ENCODE peak calls at places on chromosome 19, in ten cellular contexts. One of them, this sample, is unnamed.

GRCh38 chr19:22831211-22831610 is 880 bp upstream of the ZNF723 start:
- DNase-seq in SK-N-SH: no peak
- DNase-seq in tibial nerve: no peak
- DNase-seq in stomach: no peak
- DNase-seq in sigmoid colon: no peak
- DNase-seq in transverse colon: no peak
- DNase-seq in ovary: no peak
- DNase-seq in A549: no peak
- DNase-seq in HepG2: no peak
- DNase-seq in H1: no peak
- DNase-seq in this sample: no peak

GRCh38 chr19:47158879-47159509 is 28.4 kb downstream of the SAE1 start:
- DNase-seq in tibial nerve: no peak
- DNase-seq in SK-N-SH: no peak
- DNase-seq in A549: no peak
- DNase-seq in HepG2: no peak
- DNase-seq in stomach: no peak
- DNase-seq in H1: no peak
- DNase-seq in ovary: no peak
- DNase-seq in sigmoid colon: no peak
- DNase-seq in transverse colon: no peak
- DNase-seq in this sample: no peak

GRCh38 chr19:48635966-48636858 is 967 bp downstream of the DBP start:
- DNase-seq in sigmoid colon: peak
- DNase-seq in tibial nerve: no peak
- DNase-seq in ovary: peak
- DNase-seq in transverse colon: peak
- DNase-seq in SK-N-SH: no peak
- DNase-seq in H1: peak
- DNase-seq in A549: no peak
- DNase-seq in stomach: no peak
- DNase-seq in HepG2: no peak
- DNase-seq in this sample: peak

GRCh38 chr19:32266453-32266852 is 79.0 kb upstream of the ZNF507 start:
- DNase-seq in A549: no peak
- DNase-seq in stomach: no peak
- DNase-seq in H1: no peak
- DNase-seq in transverse colon: no peak
- DNase-seq in tibial nerve: no peak
- DNase-seq in sigmoid colon: no peak
- DNase-seq in ovary: no peak
- DNase-seq in HepG2: no peak
- DNase-seq in SK-N-SH: peak
- DNase-seq in this sample: no peak

GRCh38 chr19:46660008-46660517 is 919 bp downstream of the DACT3 start:
- DNase-seq in tibial nerve: no peak
- DNase-seq in SK-N-SH: peak
- DNase-seq in transverse colon: no peak
- DNase-seq in ovary: peak
- DNase-seq in stomach: no peak
- DNase-seq in HepG2: no peak
- DNase-seq in sigmoid colon: peak
- DNase-seq in A549: peak
- DNase-seq in H1: peak
- DNase-seq in this sample: no peak

GRCh38 chr19:36973844-36974195 is 57.7 kb downstream of the ZNF568 start:
- DNase-seq in sigmoid colon: no peak
- DNase-seq in H1: no peak
- DNase-seq in ovary: no peak
- DNase-seq in tibial nerve: no peak
- DNase-seq in stomach: no peak
- DNase-seq in HepG2: no peak
- DNase-seq in SK-N-SH: no peak
- DNase-seq in A549: no peak
- DNase-seq in transverse colon: no peak
- DNase-seq in this sample: no peak

GRCh38 chr19:35351441-35352176 is 3.9 kb downstream of the FFAR1 start:
- DNase-seq in ovary: peak
- DNase-seq in H1: peak
- DNase-seq in stomach: no peak
- DNase-seq in sigmoid colon: peak
- DNase-seq in HepG2: no peak
- DNase-seq in tibial nerve: no peak
- DNase-seq in A549: no peak
- DNase-seq in transverse colon: no peak
- DNase-seq in SK-N-SH: no peak
- DNase-seq in this sample: peak

GRCh38 chr19:46271488-46272197 is 25.2 kb upstream of the HIF3A start:
- DNase-seq in ovary: no peak
- DNase-seq in tibial nerve: no peak
- DNase-seq in A549: peak
- DNase-seq in HepG2: no peak
- DNase-seq in sigmoid colon: no peak
- DNase-seq in stomach: no peak
- DNase-seq in SK-N-SH: no peak
- DNase-seq in transverse colon: no peak
- DNase-seq in H1: no peak
- DNase-seq in this sample: no peak

GRCh38 chr19:41261474-41262190 is 2.5 kb upstream of the HNRNPUL1 start:
- DNase-seq in HepG2: no peak
- DNase-seq in H1: no peak
- DNase-seq in stomach: no peak
- DNase-seq in sigmoid colon: no peak
- DNase-seq in SK-N-SH: no peak
- DNase-seq in transverse colon: no peak
- DNase-seq in tibial nerve: peak
- DNase-seq in ovary: no peak
- DNase-seq in A549: no peak
- DNase-seq in this sample: no peak

GRCh38 chr19:45238556-45238955 is 6.7 kb downstream of the EXOC3L2 start:
- DNase-seq in stomach: no peak
- DNase-seq in sigmoid colon: no peak
- DNase-seq in H1: no peak
- DNase-seq in SK-N-SH: no peak
- DNase-seq in ovary: no peak
- DNase-seq in tibial nerve: no peak
- DNase-seq in transverse colon: no peak
- DNase-seq in A549: no peak
- DNase-seq in HepG2: no peak
- DNase-seq in this sample: no peak

GRCh38 chr19:44308011-44308410 is 3.2 kb upstream of the ZNF235 start:
- DNase-seq in A549: no peak
- DNase-seq in tibial nerve: no peak
- DNase-seq in sigmoid colon: no peak
- DNase-seq in H1: no peak
- DNase-seq in transverse colon: no peak
- DNase-seq in HepG2: no peak
- DNase-seq in ovary: no peak
- DNase-seq in stomach: no peak
- DNase-seq in SK-N-SH: no peak
- DNase-seq in this sample: no peak

GRCh38 chr19:21851596-21852345 is 15.8 kb upstream of the ZNF43 start:
- DNase-seq in tibial nerve: peak
- DNase-seq in transverse colon: peak
- DNase-seq in ovary: peak
- DNase-seq in stomach: peak
- DNase-seq in SK-N-SH: peak
- DNase-seq in A549: peak
- DNase-seq in H1: peak
- DNase-seq in sigmoid colon: peak
- DNase-seq in HepG2: peak
- DNase-seq in this sample: peak

GRCh38 chr19:29171525-29171924 is 41.4 kb downstream of the UQCRFS1 start:
- DNase-seq in H1: no peak
- DNase-seq in stomach: no peak
- DNase-seq in sigmoid colon: no peak
- DNase-seq in ovary: no peak
- DNase-seq in A549: no peak
- DNase-seq in transverse colon: no peak
- DNase-seq in tibial nerve: no peak
- DNase-seq in SK-N-SH: no peak
- DNase-seq in HepG2: no peak
- DNase-seq in this sample: no peak

GRCh38 chr19:15378529-15379082 is 981 bp downstream of the AKAP8 start:
- DNase-seq in tibial nerve: peak
- DNase-seq in transverse colon: peak
- DNase-seq in A549: peak
- DNase-seq in SK-N-SH: peak
- DNase-seq in HepG2: peak
- DNase-seq in sigmoid colon: peak
- DNase-seq in H1: no peak
- DNase-seq in ovary: no peak
- DNase-seq in stomach: peak
- DNase-seq in this sample: peak

GRCh38 chr19:45885556-45886426 is at the start of gene IRF2BP1:
- DNase-seq in HepG2: peak
- DNase-seq in SK-N-SH: peak
- DNase-seq in ovary: peak
- DNase-seq in A549: peak
- DNase-seq in transverse colon: peak
- DNase-seq in stomach: peak
- DNase-seq in H1: peak
- DNase-seq in tibial nerve: peak
- DNase-seq in sigmoid colon: peak
- DNase-seq in this sample: peak

GRCh38 chr19:46408611-46409039 is 4.7 kb downstream of the CCDC8 start:
- DNase-seq in H1: no peak
- DNase-seq in sigmoid colon: peak
- DNase-seq in ovary: peak
- DNase-seq in A549: no peak
- DNase-seq in HepG2: peak
- DNase-seq in tibial nerve: peak
- DNase-seq in transverse colon: peak
- DNase-seq in stomach: peak
- DNase-seq in SK-N-SH: no peak
- DNase-seq in this sample: peak

GRCh38 chr19:6216996-6217751 is 62.6 kb downstream of the MLLT1 start:
- DNase-seq in tibial nerve: no peak
- DNase-seq in stomach: no peak
- DNase-seq in transverse colon: no peak
- DNase-seq in HepG2: no peak
- DNase-seq in sigmoid colon: peak
- DNase-seq in A549: no peak
- DNase-seq in H1: no peak
- DNase-seq in SK-N-SH: peak
- DNase-seq in ovary: peak
- DNase-seq in this sample: peak
- TF ChIP-seq EP300 in tibial nerve: no peak
- TF ChIP-seq EP300 in stomach: no peak
- TF ChIP-seq EP300 in transverse colon: no peak
- TF ChIP-seq EP300 in HepG2: no peak
- TF ChIP-seq EP300 in sigmoid colon: no peak
- TF ChIP-seq EP300 in A549: no peak
- TF ChIP-seq EP300 in H1: no peak
- TF ChIP-seq EP300 in SK-N-SH: peak
- TF ChIP-seq EP300 in ovary: no peak
- TF ChIP-seq EP300 in this sample: no peak

DNA sequence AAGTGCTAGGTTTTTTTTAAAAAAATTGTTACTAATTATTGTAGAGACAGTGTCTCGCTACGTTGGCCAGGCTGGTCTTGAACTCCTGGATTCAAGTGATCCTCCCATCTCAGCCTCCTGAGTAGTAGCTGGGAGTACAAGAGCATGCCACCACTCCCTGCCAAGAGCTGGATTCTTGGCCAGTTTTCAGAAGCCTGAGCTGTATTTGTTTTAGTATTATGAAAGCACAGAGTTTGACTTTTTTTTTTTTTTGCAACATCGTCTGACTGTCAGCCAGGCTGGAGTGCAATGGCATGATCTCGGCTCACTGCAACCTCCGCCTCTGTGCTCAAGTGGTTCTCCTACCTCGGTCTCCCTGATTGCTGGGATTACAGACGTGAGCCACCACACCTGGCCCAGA is 7.0 kb downstream of the ARMC6 start:
- DNase-seq in ovary: no peak
- DNase-seq in sigmoid colon: peak
- DNase-seq in transverse colon: peak
- DNase-seq in stomach: peak
- DNase-seq in A549: peak
- DNase-seq in SK-N-SH: no peak
- DNase-seq in tibial nerve: peak
- DNase-seq in H1: no peak
- DNase-seq in HepG2: peak
- DNase-seq in this sample: no peak
- TF ChIP-seq CTCF in ovary: no peak
- TF ChIP-seq CTCF in sigmoid colon: no peak
- TF ChIP-seq CTCF in transverse colon: no peak
- TF ChIP-seq CTCF in stomach: no peak
- TF ChIP-seq CTCF in A549: no peak
- TF ChIP-seq CTCF in SK-N-SH: no peak
- TF ChIP-seq CTCF in tibial nerve: no peak
- TF ChIP-seq CTCF in H1: no peak
- TF ChIP-seq CTCF in HepG2: no peak
- TF ChIP-seq CTCF in this sample: no peak

DNA sequence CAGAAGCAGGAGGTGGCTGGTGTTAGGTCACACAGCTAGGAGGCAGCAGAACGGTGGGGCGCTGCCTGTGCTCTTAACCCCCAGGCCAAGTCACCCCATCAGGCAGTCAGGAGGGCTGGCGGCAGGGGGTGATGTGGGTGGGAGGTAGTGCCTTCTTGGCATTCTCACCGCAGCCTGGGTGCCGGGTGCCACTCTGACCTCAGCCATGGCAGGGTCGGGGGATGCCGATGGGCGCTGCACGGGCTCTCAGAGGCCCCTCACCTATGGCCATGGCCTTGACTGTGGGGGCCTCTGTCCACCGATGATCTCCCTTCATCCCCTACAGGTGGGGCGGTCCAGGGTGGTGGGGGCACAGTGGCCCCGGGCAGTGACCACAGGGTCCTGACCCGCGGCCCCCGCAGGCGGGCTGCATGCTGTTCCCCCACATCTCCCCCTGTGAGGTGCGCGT is 5.6 kb downstream of the PTOV1 start:
- DNase-seq in A549: no peak
- DNase-seq in H1: no peak
- DNase-seq in tibial nerve: no peak
- DNase-seq in stomach: no peak
- DNase-seq in SK-N-SH: peak
- DNase-seq in ovary: peak
- DNase-seq in HepG2: no peak
- DNase-seq in transverse colon: no peak
- DNase-seq in sigmoid colon: no peak
- DNase-seq in this sample: no peak
- TF ChIP-seq EP300 in A549: no peak
- TF ChIP-seq EP300 in H1: no peak
- TF ChIP-seq EP300 in tibial nerve: no peak
- TF ChIP-seq EP300 in stomach: no peak
- TF ChIP-seq EP300 in SK-N-SH: no peak
- TF ChIP-seq EP300 in ovary: no peak
- TF ChIP-seq EP300 in HepG2: no peak
- TF ChIP-seq EP300 in transverse colon: no peak
- TF ChIP-seq EP300 in sigmoid colon: no peak
- TF ChIP-seq EP300 in this sample: no peak

DNA sequence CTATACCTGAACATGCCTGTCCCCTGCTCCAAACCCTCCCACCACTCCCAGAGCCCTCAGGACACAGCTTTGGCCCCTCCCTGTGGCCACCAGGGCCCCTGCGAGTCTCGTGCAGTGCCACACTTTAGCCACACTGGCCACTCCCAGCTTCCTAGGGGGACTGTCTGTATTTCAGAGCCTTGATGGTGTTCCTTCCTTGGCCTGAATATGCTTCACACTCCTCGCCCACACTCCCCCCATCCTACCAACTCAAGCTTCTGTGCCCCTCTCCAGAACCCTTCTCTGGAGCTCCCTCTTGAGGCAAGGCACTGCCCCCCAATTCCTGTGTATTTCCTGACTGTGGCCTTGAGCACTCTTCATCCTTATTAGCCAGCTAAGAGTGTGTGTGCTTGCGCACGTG is 80.2 kb downstream of the DPF1 start:
- DNase-seq in SK-N-SH: no peak
- DNase-seq in transverse colon: no peak
- DNase-seq in ovary: no peak
- DNase-seq in HepG2: no peak
- DNase-seq in tibial nerve: no peak
- DNase-seq in A549: peak
- DNase-seq in H1: no peak
- DNase-seq in stomach: no peak
- DNase-seq in sigmoid colon: no peak
- DNase-seq in this sample: no peak
- TF ChIP-seq CTCF in SK-N-SH: peak
- TF ChIP-seq CTCF in transverse colon: no peak
- TF ChIP-seq CTCF in ovary: no peak
- TF ChIP-seq CTCF in HepG2: peak
- TF ChIP-seq CTCF in tibial nerve: no peak
- TF ChIP-seq CTCF in A549: peak
- TF ChIP-seq CTCF in H1: peak
- TF ChIP-seq CTCF in stomach: no peak
- TF ChIP-seq CTCF in sigmoid colon: no peak
- TF ChIP-seq CTCF in this sample: no peak